ENCODE peak calls at places on chromosomes 6 and 20, in seven cellular contexts. One of them, this sample, is unnamed. For H3K4me1, the result is how much of the 10 kb centered on the place peaks cover.

GRCh38 chr6:1792989-1793388 is 183.3 kb downstream of the FOXC1 start:
- DNase-seq in tibial nerve: no peak
- DNase-seq in HepG2: peak
- DNase-seq in ovary: no peak
- DNase-seq in SK-N-SH: no peak
- DNase-seq in upper lobe of left lung: no peak
- DNase-seq in A549: peak
- DNase-seq in this sample: no peak

GRCh38 chr6:96234476-96234875 is 218.7 kb downstream of the FUT9 start:
- DNase-seq in tibial nerve: no peak
- DNase-seq in HepG2: no peak
- DNase-seq in ovary: no peak
- DNase-seq in SK-N-SH: no peak
- DNase-seq in upper lobe of left lung: no peak
- DNase-seq in A549: no peak
- DNase-seq in this sample: no peak

GRCh38 chr6:149563203-149563927 is 2.8 kb upstream of the GINM1 start:
- DNase-seq in tibial nerve: no peak
- DNase-seq in HepG2: no peak
- DNase-seq in ovary: no peak
- DNase-seq in SK-N-SH: no peak
- DNase-seq in upper lobe of left lung: no peak
- DNase-seq in A549: peak
- DNase-seq in this sample: no peak

GRCh38 chr20:63736893-63737689 is 627 bp downstream of the LIME1 start:
- DNase-seq in tibial nerve: no peak
- DNase-seq in HepG2: no peak
- DNase-seq in ovary: peak
- DNase-seq in SK-N-SH: peak
- DNase-seq in upper lobe of left lung: peak
- DNase-seq in A549: no peak
- DNase-seq in this sample: no peak

GRCh38 chr6:137353346-137353745 is 134.2 kb upstream of the IFNGR1 start:
- DNase-seq in tibial nerve: no peak
- DNase-seq in HepG2: no peak
- DNase-seq in ovary: no peak
- DNase-seq in SK-N-SH: no peak
- DNase-seq in upper lobe of left lung: no peak
- DNase-seq in A549: no peak
- DNase-seq in this sample: no peak

GRCh38 chr6:32842690-32843089 is 1.2 kb downstream of the PSMB8 start:
- DNase-seq in tibial nerve: no peak
- DNase-seq in HepG2: no peak
- DNase-seq in ovary: no peak
- DNase-seq in SK-N-SH: no peak
- DNase-seq in upper lobe of left lung: no peak
- DNase-seq in A549: no peak
- DNase-seq in this sample: no peak

GRCh38 chr6:13526718-13527668 is 39.6 kb upstream of the GFOD1 start:
- DNase-seq in tibial nerve: no peak
- DNase-seq in HepG2: no peak
- DNase-seq in ovary: no peak
- DNase-seq in SK-N-SH: peak
- DNase-seq in upper lobe of left lung: peak
- DNase-seq in A549: no peak
- DNase-seq in this sample: no peak

GRCh38 chr6:19895866-19896579 is 58.9 kb downstream of the ID4 start:
- DNase-seq in tibial nerve: no peak
- DNase-seq in HepG2: no peak
- DNase-seq in ovary: no peak
- DNase-seq in SK-N-SH: no peak
- DNase-seq in upper lobe of left lung: no peak
- DNase-seq in A549: no peak
- DNase-seq in this sample: no peak

GRCh38 chr6:31293343-31293742 is 21.5 kb upstream of the HLA-C start:
- DNase-seq in tibial nerve: no peak
- DNase-seq in HepG2: peak
- DNase-seq in ovary: no peak
- DNase-seq in SK-N-SH: no peak
- DNase-seq in upper lobe of left lung: no peak
- DNase-seq in A549: no peak
- DNase-seq in this sample: no peak

GRCh38 chr6:35710241-35710847 is 21.6 kb upstream of the FKBP5 start:
- DNase-seq in tibial nerve: no peak
- DNase-seq in HepG2: no peak
- DNase-seq in ovary: no peak
- DNase-seq in SK-N-SH: no peak
- DNase-seq in upper lobe of left lung: no peak
- DNase-seq in A549: no peak
- DNase-seq in this sample: no peak

DNA sequence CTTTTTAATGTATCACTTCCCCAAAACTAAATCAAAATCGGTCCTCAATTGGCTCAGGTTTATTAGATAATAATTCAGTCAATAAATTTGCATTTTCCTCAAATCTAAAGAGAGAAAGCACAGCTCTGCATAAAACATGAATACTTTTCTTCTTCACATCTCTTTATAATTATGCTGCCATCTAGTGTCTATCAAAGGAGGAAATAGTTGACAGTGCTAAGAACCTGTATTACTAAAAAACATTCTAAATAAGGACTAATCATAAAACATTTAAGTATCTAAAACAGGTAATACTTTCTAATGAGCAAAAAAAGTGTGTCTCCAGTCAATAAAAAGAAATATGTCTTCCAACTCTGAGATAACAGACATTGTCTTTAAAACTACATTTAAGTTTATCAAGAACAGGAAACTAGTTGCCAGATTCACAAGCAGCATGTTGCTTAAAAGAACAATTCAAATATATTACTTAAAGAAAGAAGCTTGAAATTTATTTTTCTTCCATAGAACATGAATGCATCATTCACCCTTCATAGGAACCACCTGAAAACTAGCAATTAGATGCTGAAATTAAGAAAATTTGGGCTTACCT is 56.5 kb upstream of the DST start:
- DNase-seq in tibial nerve: no peak
- DNase-seq in HepG2: peak
- DNase-seq in ovary: no peak
- DNase-seq in SK-N-SH: no peak
- DNase-seq in upper lobe of left lung: no peak
- DNase-seq in A549: no peak
- DNase-seq in this sample: no peak
- TF ChIP-seq CTCF in tibial nerve: peak
- TF ChIP-seq CTCF in HepG2: peak
- TF ChIP-seq CTCF in ovary: peak
- TF ChIP-seq CTCF in SK-N-SH: peak
- TF ChIP-seq CTCF in upper lobe of left lung: peak
- TF ChIP-seq CTCF in A549: peak
- TF ChIP-seq CTCF in this sample: peak

GRCh38 chr20:32474717-32474966 is 110.5 kb downstream of the NOL4L start:
- DNase-seq in tibial nerve: no peak
- DNase-seq in HepG2: no peak
- DNase-seq in ovary: no peak
- DNase-seq in SK-N-SH: no peak
- DNase-seq in upper lobe of left lung: no peak
- DNase-seq in A549: no peak
- DNase-seq in this sample: no peak
- H3K4me1 ChIP-seq in tibial nerve: half or more
- H3K4me1 ChIP-seq in HepG2: half or more
- H3K4me1 ChIP-seq in ovary: under half
- H3K4me1 ChIP-seq in SK-N-SH: half or more
- H3K4me1 ChIP-seq in upper lobe of left lung: half or more
- H3K4me1 ChIP-seq in A549: under half
- H3K4me1 ChIP-seq in this sample: under half

GRCh38 chr20:32017711-32018251 is 7.5 kb downstream of the CCM2L start:
- DNase-seq in tibial nerve: no peak
- DNase-seq in HepG2: peak
- DNase-seq in ovary: no peak
- DNase-seq in SK-N-SH: peak
- DNase-seq in upper lobe of left lung: peak
- DNase-seq in A549: peak
- DNase-seq in this sample: no peak
- TF ChIP-seq EP300 in tibial nerve: no peak
- TF ChIP-seq EP300 in HepG2: no peak
- TF ChIP-seq EP300 in ovary: no peak
- TF ChIP-seq EP300 in SK-N-SH: no peak
- TF ChIP-seq EP300 in upper lobe of left lung: no peak
- TF ChIP-seq EP300 in A549: no peak
- TF ChIP-seq EP300 in this sample: no peak

DNA sequence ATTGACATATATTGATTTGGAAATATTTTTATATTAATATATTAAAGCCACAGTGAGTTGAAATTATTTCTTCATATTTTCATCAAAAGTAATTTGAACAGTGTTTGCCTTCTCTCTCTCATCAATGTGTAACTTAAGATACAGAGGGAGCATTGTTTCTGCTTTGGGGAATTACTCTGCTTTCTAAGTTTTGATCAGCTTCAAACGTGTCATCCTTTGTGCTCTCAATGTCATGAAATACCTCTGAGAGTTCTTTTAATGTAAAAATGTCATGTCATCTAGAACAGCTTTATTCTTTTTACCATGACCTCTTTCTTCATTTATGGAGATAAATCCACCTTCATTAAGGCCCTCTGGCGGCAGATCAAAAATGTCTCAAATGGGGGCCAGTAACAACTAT is 259.4 kb upstream of the STXBP5 start:
- DNase-seq in tibial nerve: no peak
- DNase-seq in HepG2: peak
- DNase-seq in ovary: no peak
- DNase-seq in SK-N-SH: no peak
- DNase-seq in upper lobe of left lung: no peak
- DNase-seq in A549: no peak
- DNase-seq in this sample: no peak
- TF ChIP-seq CTCF in tibial nerve: no peak
- TF ChIP-seq CTCF in HepG2: no peak
- TF ChIP-seq CTCF in ovary: no peak
- TF ChIP-seq CTCF in SK-N-SH: no peak
- TF ChIP-seq CTCF in upper lobe of left lung: no peak
- TF ChIP-seq CTCF in A549: no peak
- TF ChIP-seq CTCF in this sample: no peak

GRCh38 chr6:143396497-143397228 is 53.8 kb downstream of the ADAT2 start:
- DNase-seq in tibial nerve: no peak
- DNase-seq in HepG2: peak
- DNase-seq in ovary: no peak
- DNase-seq in SK-N-SH: no peak
- DNase-seq in upper lobe of left lung: no peak
- DNase-seq in A549: peak
- DNase-seq in this sample: no peak
- H3K4me1 ChIP-seq in tibial nerve: under half
- H3K4me1 ChIP-seq in HepG2: half or more
- H3K4me1 ChIP-seq in ovary: under half
- H3K4me1 ChIP-seq in SK-N-SH: under half
- H3K4me1 ChIP-seq in upper lobe of left lung: under half
- H3K4me1 ChIP-seq in A549: under half
- H3K4me1 ChIP-seq in this sample: under half

GRCh38 chr6:26284537-26285142 is 80.4 kb upstream of the BTN3A2 start:
- DNase-seq in tibial nerve: peak
- DNase-seq in HepG2: no peak
- DNase-seq in ovary: peak
- DNase-seq in SK-N-SH: no peak
- DNase-seq in upper lobe of left lung: peak
- DNase-seq in A549: peak
- DNase-seq in this sample: peak

GRCh38 chr6:26280409-26280808 is 84.6 kb upstream of the BTN3A2 start:
- DNase-seq in tibial nerve: no peak
- DNase-seq in HepG2: no peak
- DNase-seq in ovary: no peak
- DNase-seq in SK-N-SH: no peak
- DNase-seq in upper lobe of left lung: no peak
- DNase-seq in A549: no peak
- DNase-seq in this sample: no peak

GRCh38 chr6:26286168-26286854 is 78.7 kb upstream of the BTN3A2 start:
- DNase-seq in tibial nerve: peak
- DNase-seq in HepG2: peak
- DNase-seq in ovary: peak
- DNase-seq in SK-N-SH: peak
- DNase-seq in upper lobe of left lung: peak
- DNase-seq in A549: peak
- DNase-seq in this sample: no peak

GRCh38 chr6:26288155-26288554 is 76.8 kb upstream of the BTN3A2 start:
- DNase-seq in tibial nerve: no peak
- DNase-seq in HepG2: no peak
- DNase-seq in ovary: no peak
- DNase-seq in SK-N-SH: no peak
- DNase-seq in upper lobe of left lung: no peak
- DNase-seq in A549: peak
- DNase-seq in this sample: no peak

DNA sequence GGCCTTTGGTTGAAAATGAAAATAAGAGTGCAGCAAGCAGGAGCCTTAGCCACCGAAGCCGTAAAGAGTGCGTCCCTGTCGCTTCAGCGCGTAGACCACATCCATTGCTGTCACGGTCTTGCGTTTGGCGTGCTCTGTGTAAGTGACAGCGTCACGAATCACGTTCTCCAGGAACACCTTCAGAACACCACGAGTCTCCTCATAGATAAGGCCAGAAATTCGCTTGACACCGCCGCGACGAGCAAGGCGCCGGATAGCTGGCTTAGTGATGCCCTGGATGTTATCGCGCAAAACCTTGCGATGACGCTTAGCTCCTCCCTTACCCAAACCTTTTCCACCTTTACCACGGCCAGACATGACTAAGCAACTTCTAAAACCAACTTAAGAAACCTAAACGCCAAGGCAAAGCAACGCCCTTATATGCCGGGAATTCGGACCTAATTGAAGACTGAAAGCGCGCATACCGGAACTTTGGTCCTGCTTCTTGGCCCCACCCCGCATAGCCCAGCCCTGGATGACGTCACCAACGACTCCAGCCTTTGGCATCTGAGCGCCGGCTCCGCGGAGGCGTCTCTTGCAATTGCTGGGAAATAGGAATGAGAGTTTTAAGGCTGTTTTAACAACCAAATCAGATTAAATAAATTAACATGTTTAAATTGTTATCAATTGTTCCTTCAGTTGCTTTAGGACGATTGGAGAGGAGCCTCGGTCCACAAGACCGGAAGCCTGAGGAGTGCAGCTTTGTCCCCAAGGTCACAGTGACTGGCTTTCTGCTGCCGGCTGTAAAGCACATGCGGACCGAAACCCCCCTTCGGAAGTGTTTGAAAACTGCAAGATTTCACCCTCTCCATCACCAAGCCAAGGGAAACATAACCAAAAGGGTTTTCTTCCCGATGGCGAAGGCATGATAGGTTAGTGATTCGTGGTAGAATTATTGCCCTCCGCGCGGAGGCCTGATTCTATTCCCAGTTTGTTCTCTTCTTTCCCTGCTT is 79.6 kb upstream of the BTN3A2 start:
- DNase-seq in tibial nerve: peak
- DNase-seq in HepG2: peak
- DNase-seq in ovary: peak
- DNase-seq in SK-N-SH: peak
- DNase-seq in upper lobe of left lung: peak
- DNase-seq in A549: peak
- DNase-seq in this sample: peak
- TF ChIP-seq EP300 in tibial nerve: peak
- TF ChIP-seq EP300 in HepG2: peak
- TF ChIP-seq EP300 in ovary: peak
- TF ChIP-seq EP300 in SK-N-SH: peak
- TF ChIP-seq EP300 in upper lobe of left lung: peak
- TF ChIP-seq EP300 in A549: peak
- TF ChIP-seq EP300 in this sample: no peak

This sample was measured in suprapubic skin.